ENCODE peak calls at places on chromosomes 7 and 10, in four cellular contexts. C is H4; Z is HFF-Myc; T is activated CD4-positive, alpha-beta T cell treated with anti-CD3 and anti-CD28 coated beads for 48 hours. F is an unnamed sample.
A peak's percentile ranks its signal among the peaks of the same experiment; 100 is the strongest.

GRCh38 chr7:102916426-102916825 is 3.6 kb downstream of the LRRC17 start:
- DNase-seq in Z (peak; percentile 41), C (no peak), T (no peak), F (peak; percentile 72)

GRCh38 chr7:106047818-106048490 is 64.2 kb downstream of the SYPL1 start:
- DNase-seq in T (no peak), C (no peak), Z (no peak), F (no peak)

GRCh38 chr7:92781117-92781720 is 55.2 kb downstream of the CDK6 start:
- DNase-seq in C (no peak), T (no peak), Z (no peak), F (no peak)

GRCh38 chr7:157978766-157979165 is 608.9 kb downstream of the PTPRN2 start:
- DNase-seq in C (no peak), T (no peak), Z (no peak), F (no peak)

GRCh38 chr10:24556746-24557742 is 166.6 kb downstream of the ARHGAP21 start:
- DNase-seq in C (peak; percentile 56), T (peak; percentile 21), Z (peak; percentile 59), F (peak; percentile 78)

GRCh38 chr7:151225948-151226510 is 976 bp downstream of the ABCF2 start:
- DNase-seq in T (no peak), Z (no peak), C (no peak), F (no peak)

GRCh38 chr10:60977161-60978128 is 33.5 kb upstream of the RHOBTB1 start:
- DNase-seq in Z (no peak), C (no peak), T (no peak), F (no peak)

GRCh38 chr7:148983220-148984146 is 44.8 kb downstream of the PDIA4 start:
- DNase-seq in C (peak; percentile 89), T (peak; percentile 93), Z (no peak), F (peak; percentile 89)

GRCh38 chr10:86773486-86773885 is 17.1 kb downstream of the BMPR1A start:
- DNase-seq in Z (peak; percentile 39), C (no peak), T (no peak), F (no peak)

GRCh38 chr7:27640914-27641570 is 21.6 kb downstream of the HIBADH start:
- DNase-seq in Z (no peak), C (peak; percentile 69), T (no peak), F (peak; percentile 59)

GRCh38 chr10:97024181-97025073 is 161.3 kb downstream of the SLIT1 start:
- DNase-seq in C (peak; percentile 43), Z (no peak), T (no peak), F (peak; percentile 87)

GRCh38 chr10:48523212-48523819 is 81.6 kb downstream of the ARHGAP22 start:
- DNase-seq in T (no peak), Z (peak; percentile 60), C (peak; percentile 33), F (peak; percentile 98)

GRCh38 chr10:98262571-98262970 is 5.4 kb downstream of the LOXL4 start:
- DNase-seq in T (no peak), C (peak; percentile 49), Z (no peak), F (peak; percentile 37)

GRCh38 chr7:18041202-18041601 is 13.6 kb upstream of the PRPS1L1 start:
- DNase-seq in Z (no peak), T (no peak), C (peak; percentile 58), F (no peak)

GRCh38 chr10:57979466-57979865 is 288.2 kb downstream of the IPMK start:
- DNase-seq in Z (no peak), T (no peak), C (peak; percentile 86), F (peak; percentile 9)

GRCh38 chr10:95406651-95407280 is 116.0 kb upstream of the PDLIM1 start:
- DNase-seq in T (no peak), C (peak; percentile 90), Z (no peak), F (peak; percentile 68)

GRCh38 chr10:123995082-123995460 is 98.3 kb downstream of the CHST15 start:
- DNase-seq in C (peak; percentile 31), T (no peak), Z (no peak), F (no peak)

GRCh38 chr7:2011266-2012043 is 221.3 kb downstream of the MAD1L1 start:
- DNase-seq in Z (no peak), T (no peak), C (no peak), F (no peak)

GRCh38 chr7:132226046-132226590 is 350.2 kb downstream of the PLXNA4 start:
- DNase-seq in T (no peak), Z (no peak), C (no peak), F (no peak)

GRCh38 chr7:45027774-45028114 is 27.7 kb downstream of the CCM2 start:
- DNase-seq in Z (no peak), C (no peak), T (no peak), F (no peak)

GRCh38 chr10:75400769-75401568 is 595 bp downstream of the ZNF503 start:
- DNase-seq in Z (no peak), T (peak; percentile 46), C (peak; percentile 30), F (peak; percentile 47)

GRCh38 chr7:103540986-103541385 is 95.0 kb upstream of the SLC26A5 start:
- DNase-seq in Z (no peak), C (peak; percentile 60), T (no peak), F (peak; percentile 85)

GRCh38 chr10:96619120-96619519 is 32.3 kb upstream of the TM9SF3 start:
- DNase-seq in T (no peak), Z (no peak), C (no peak), F (no peak)

GRCh38 chr10:59319854-59320253 is 42.5 kb downstream of the FAM13C start:
- DNase-seq in C (no peak), T (no peak), Z (no peak), F (no peak)

GRCh38 chr7:139777948-139778841 is at the start of gene HIPK2:
- DNase-seq in Z (no peak), C (peak; percentile 80), T (peak; percentile 78), F (peak; percentile 92)

GRCh38 chr10:63722537-63722936 is 201.3 kb downstream of the REEP3 start:
- DNase-seq in C (peak; percentile 41), T (no peak), Z (no peak), F (peak; percentile 89)

GRCh38 chr10:76920581-76920980 is 717.0 kb downstream of the KCNMA1 start:
- DNase-seq in Z (no peak), T (no peak), C (no peak), F (no peak)

GRCh38 chr7:65892832-65893231 is 20.0 kb downstream of the VKORC1L1 start:
- DNase-seq in Z (no peak), C (no peak), T (no peak), F (no peak)

GRCh38 chr10:96468845-96469244 is 44.9 kb downstream of the TLL2 start:
- DNase-seq in C (no peak), T (no peak), Z (peak; percentile 2), F (no peak)

GRCh38 chr7:38723327-38723726 is 92.2 kb upstream of the AMPH start:
- DNase-seq in Z (no peak), T (no peak), C (no peak), F (no peak)

GRCh38 chr10:48456361-48456804 is 148.5 kb downstream of the ARHGAP22 start:
- DNase-seq in Z (no peak), T (no peak), C (no peak), F (peak; percentile 60)

GRCh38 chr10:114545071-114545470 is 113.0 kb downstream of the ABLIM1 start:
- DNase-seq in T (no peak), C (no peak), Z (no peak), F (peak; percentile 30)

GRCh38 chr7:72751978-72752377 is 76.0 kb downstream of the TYW1B start:
- DNase-seq in T (no peak), C (no peak), Z (no peak), F (peak; percentile 12)

GRCh38 chr10:18312385-18313145 is 172.3 kb downstream of the CACNB2 start:
- DNase-seq in C (peak; percentile 28), Z (peak; percentile 27), T (no peak), F (peak; percentile 46)

GRCh38 chr7:137934941-137935848 is 66.7 kb downstream of the CREB3L2 start:
- DNase-seq in Z (no peak), C (no peak), T (no peak), F (no peak)

GRCh38 chr10:17140386-17140761 is 10.8 kb upstream of the CUBN start:
- DNase-seq in C (no peak), Z (no peak), T (no peak), F (no peak)

F was measured in astrocyte of the hippocampus.